ENCODE peak calls at places on chromosomes 7 and 10, in ten cellular contexts. H is choroid plexus epithelial cell; E is NCI-H1436; R is GM18507; Y is HCEC 1CT; N is neural progenitor cell; X is NCI-H748 treated with DMSO at 0.1 percent for 48 hours; Z is stimulated activated CD4-positive, alpha-beta T cell treated with anti-CD3 and anti-CD28 coated beads, Interleukin-15, amount 100 ng/mL, for 1 hour; U is PC-9; M is spleen. O is an unnamed sample.

GRCh38 chr7:87058739-87059524 is 522 bp downstream of the ELAPOR2 start:
- DNase-seq in H (peak), E (peak), R (no peak), Y (no peak), N (peak), X (peak), Z (no peak), U (peak), M (no peak), O (no peak)

GRCh38 chr7:85006754-85007153 is 180.1 kb downstream of the SEMA3D start:
- DNase-seq in H (no peak), E (no peak), R (no peak), Y (no peak), N (no peak), X (no peak), Z (no peak), U (no peak), M (no peak), O (no peak)

GRCh38 chr7:137354361-137354760 is 10.8 kb upstream of the PTN start:
- DNase-seq in H (peak), E (no peak), R (no peak), Y (no peak), N (no peak), X (no peak), Z (no peak), U (no peak), M (no peak), O (peak)

GRCh38 chr10:28984431-28984830 is 304.4 kb upstream of the LYZL1 start:
- DNase-seq in H (peak), E (no peak), R (no peak), Y (peak), N (no peak), X (peak), Z (no peak), U (peak), M (peak), O (peak)

GRCh38 chr7:158587425-158588084 is at the start of gene PTPRN2:
- DNase-seq in H (peak), E (peak), R (peak), Y (no peak), N (peak), X (peak), Z (peak), U (no peak), M (peak), O (peak)

GRCh38 chr10:67837519-67838314 is at the start of gene DNAJC12:
- DNase-seq in H (peak), E (peak), R (no peak), Y (peak), N (peak), X (peak), Z (no peak), U (no peak), M (no peak), O (peak)

GRCh38 chr7:98000356-98000755 is 10.4 kb upstream of the OCM2 start:
- DNase-seq in H (no peak), E (no peak), R (no peak), Y (no peak), N (no peak), X (no peak), Z (no peak), U (no peak), M (peak), O (no peak)

GRCh38 chr7:84040365-84040764 is 154.2 kb downstream of the SEMA3A start:
- DNase-seq in H (no peak), E (no peak), R (no peak), Y (no peak), N (peak), X (peak), Z (no peak), U (no peak), M (no peak), O (no peak)

GRCh38 chr10:23610626-23611307 is 171.9 kb downstream of the OTUD1 start:
- DNase-seq in H (no peak), E (no peak), R (no peak), Y (no peak), N (no peak), X (no peak), Z (no peak), U (no peak), M (no peak), O (no peak)

GRCh38 chr10:5033061-5033770 is 29.6 kb upstream of the AKR1C2 start:
- DNase-seq in H (peak), E (no peak), R (no peak), Y (peak), N (no peak), X (no peak), Z (no peak), U (no peak), M (no peak), O (peak)

GRCh38 chr7:117825132-117825531 is 48.1 kb downstream of the CTTNBP2 start:
- DNase-seq in H (peak), E (no peak), R (no peak), Y (peak), N (no peak), X (no peak), Z (no peak), U (no peak), M (no peak), O (peak)

GRCh38 chr10:124417846-124418725 is 637 bp downstream of the OAT start:
- DNase-seq in H (peak), E (peak), R (no peak), Y (peak), N (peak), X (no peak), Z (peak), U (peak), M (peak), O (peak)

GRCh38 chr10:22753786-22754185 is 39.4 kb upstream of the PIP4K2A start:
- DNase-seq in H (no peak), E (no peak), R (no peak), Y (no peak), N (no peak), X (no peak), Z (no peak), U (no peak), M (no peak), O (no peak)

GRCh38 chr10:103921750-103922195 is 3.8 kb upstream of the STN1 start:
- DNase-seq in H (peak), E (peak), R (no peak), Y (peak), N (peak), X (no peak), Z (no peak), U (no peak), M (no peak), O (no peak)

GRCh38 chr10:23368816-23369640 is 24.4 kb upstream of the C10orf67 start:
- DNase-seq in H (no peak), E (no peak), R (peak), Y (no peak), N (no peak), X (no peak), Z (no peak), U (no peak), M (no peak), O (no peak)

GRCh38 chr10:22900841-22901601 is 26.8 kb upstream of the ARMC3 start:
- DNase-seq in H (no peak), E (no peak), R (no peak), Y (no peak), N (no peak), X (no peak), Z (no peak), U (no peak), M (no peak), O (no peak)

GRCh38 chr10:14063531-14064317 is 267.0 kb downstream of the FRMD4A start:
- DNase-seq in H (peak), E (no peak), R (no peak), Y (peak), N (no peak), X (no peak), Z (no peak), U (no peak), M (no peak), O (peak)

GRCh38 chr10:97849491-97850402 is at the start of gene GOLGA7B:
- DNase-seq in H (peak), E (peak), R (peak), Y (no peak), N (peak), X (no peak), Z (peak), U (peak), M (peak), O (no peak)

GRCh38 chr10:10418397-10418796 is 599.3 kb upstream of the CELF2 start:
- DNase-seq in H (no peak), E (no peak), R (no peak), Y (no peak), N (no peak), X (no peak), Z (no peak), U (no peak), M (no peak), O (no peak)

O was measured in astrocyte of the spinal cord.